ENCODE peak calls at places on chromosomes 3 and 15, in eight cellular contexts. L is nephron progenitor cell; C is AG10803; E is CD4-positive, alpha-beta T cell; U is upper lobe of right lung; H is cardiac muscle cell; P is cardiac fibroblast; I is B cell. Z is an unnamed sample.

GRCh38 chr3:41681479-41681878 is 280.4 kb downstream of the ULK4 start:
- DNase-seq in L (no peak), C (peak), E (no peak), U (no peak), H (peak), P (peak), I (no peak), Z (peak)

GRCh38 chr3:50330330-50330729 is 2.3 kb upstream of the TUSC2 start:
- DNase-seq in L (no peak), C (no peak), E (no peak), U (no peak), H (no peak), P (no peak), I (no peak), Z (no peak)

GRCh38 chr3:22474706-22475470 is 723.9 kb upstream of the ZNF385D start:
- DNase-seq in L (no peak), C (peak), E (no peak), U (no peak), H (no peak), P (peak), I (no peak), Z (peak)

GRCh38 chr15:62719316-62719715 is 323.2 kb upstream of the TPM1 start:
- DNase-seq in L (no peak), C (peak), E (no peak), U (no peak), H (no peak), P (peak), I (no peak), Z (peak)

GRCh38 chr3:48422272-48422671 is 7.6 kb downstream of the PLXNB1 start:
- DNase-seq in L (no peak), C (no peak), E (no peak), U (no peak), H (no peak), P (no peak), I (no peak), Z (no peak)

GRCh38 chr15:70643783-70644125 is 119.6 kb downstream of the UACA start:
- DNase-seq in L (no peak), C (peak), E (no peak), U (no peak), H (no peak), P (peak), I (no peak), Z (no peak)

GRCh38 chr3:32844914-32845313 is 27.1 kb downstream of the TRIM71 start:
- DNase-seq in L (no peak), C (no peak), E (no peak), U (no peak), H (no peak), P (no peak), I (no peak), Z (no peak)

GRCh38 chr15:38002883-38003477 is 68.5 kb downstream of the TMCO5A start:
- DNase-seq in L (peak), C (peak), E (no peak), U (peak), H (peak), P (peak), I (peak), Z (peak)

GRCh38 chr3:50627407-50628051 is 10.6 kb downstream of the MAPKAPK3 start:
- DNase-seq in L (no peak), C (peak), E (no peak), U (peak), H (peak), P (peak), I (no peak), Z (peak)

GRCh38 chr15:99015677-99016568 is 8.3 kb upstream of the PGPEP1L start:
- DNase-seq in L (peak), C (no peak), E (no peak), U (peak), H (peak), P (no peak), I (no peak), Z (no peak)

GRCh38 chr3:5585085-5585484 is 397.6 kb downstream of the EDEM1 start:
- DNase-seq in L (no peak), C (no peak), E (no peak), U (no peak), H (no peak), P (no peak), I (no peak), Z (no peak)
- TF ChIP-seq CTCF in L (no peak), C (no peak), E (no peak), U (no peak), H (no peak), P (no peak), I (no peak), Z (no peak)

GRCh38 chr3:112514527-112515128 is 15.4 kb upstream of the BTLA start:
- DNase-seq in L (no peak), C (peak), E (no peak), U (no peak), H (no peak), P (peak), I (peak), Z (peak)

GRCh38 chr3:112519424-112520001 is 20.2 kb upstream of the BTLA start:
- DNase-seq in L (peak), C (peak), E (no peak), U (no peak), H (peak), P (peak), I (peak), Z (peak)
- TF ChIP-seq CTCF in L (peak), C (peak), E (peak), U (peak), H (peak), P (peak), I (peak), Z (peak)

DNA sequence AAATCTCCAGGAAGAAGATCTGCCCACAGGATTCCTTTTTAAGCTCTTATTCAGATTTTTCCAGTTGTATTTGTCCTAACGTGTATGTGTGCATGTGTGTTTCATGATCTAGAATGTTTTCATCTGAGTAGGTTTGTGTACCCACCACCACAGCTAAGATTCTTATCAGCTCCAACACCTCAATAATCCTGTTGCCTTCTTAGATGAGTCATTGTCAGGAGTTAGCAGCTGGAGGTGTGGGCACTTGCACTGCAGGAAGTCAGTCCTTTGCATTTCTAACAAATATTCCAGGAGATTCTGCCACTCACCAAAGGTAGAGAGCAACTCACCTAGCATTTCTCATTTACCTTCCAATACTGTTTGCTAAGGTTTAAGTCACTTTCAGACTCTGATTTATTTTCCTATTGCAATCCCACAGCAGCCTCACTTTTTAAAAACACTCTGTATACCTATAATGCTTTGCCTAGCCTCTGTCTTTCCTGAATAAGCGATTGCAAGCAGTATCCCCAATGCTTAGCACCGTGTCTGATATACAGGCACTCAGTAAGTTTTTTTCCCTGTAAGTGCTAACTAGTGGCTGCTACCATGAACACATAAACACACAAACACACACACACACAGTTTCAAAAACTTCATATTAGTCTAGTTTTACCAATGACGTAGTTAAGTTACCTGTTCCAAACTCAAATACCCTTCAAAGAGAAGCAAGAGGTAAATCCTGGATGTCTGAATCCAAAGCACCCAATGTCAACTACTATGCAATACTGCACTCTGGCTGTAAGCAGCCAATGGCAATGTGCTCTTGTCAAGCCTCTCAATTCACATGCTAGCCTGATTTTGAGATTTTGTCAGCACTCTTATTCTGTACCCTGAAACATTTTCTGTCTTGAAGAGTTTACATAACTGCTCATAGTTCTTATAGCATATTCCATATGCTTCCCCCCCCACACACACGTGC is 713.5 kb upstream of the LMCD1 start:
- DNase-seq in L (no peak), C (no peak), E (no peak), U (no peak), H (peak), P (no peak), I (no peak), Z (peak)
- TF ChIP-seq CTCF in L (no peak), C (no peak), E (no peak), U (peak), H (no peak), P (no peak), I (no peak), Z (peak)

DNA sequence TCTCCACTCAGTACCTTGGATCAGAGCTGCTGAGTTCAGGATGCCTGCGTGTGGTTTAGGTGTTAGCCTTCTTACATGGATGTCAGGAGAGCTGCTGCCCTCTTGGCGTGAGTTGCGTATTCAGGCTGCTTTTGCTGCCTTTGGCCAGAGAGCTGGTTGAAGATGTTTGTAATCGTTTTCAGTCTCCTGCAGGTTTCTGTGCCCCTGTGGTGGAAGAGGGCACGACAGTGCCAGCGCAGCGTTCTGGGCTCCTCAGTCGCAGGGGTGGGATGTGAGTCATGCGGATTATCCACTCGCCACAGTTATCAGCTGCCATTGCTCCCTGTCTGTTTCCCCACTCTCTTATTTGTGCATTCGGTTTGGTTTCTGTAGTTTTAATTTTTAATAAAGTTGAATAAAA is 7.0 kb upstream of the PODXL2 start:
- DNase-seq in L (no peak), C (no peak), E (no peak), U (peak), H (no peak), P (no peak), I (no peak), Z (no peak)
- TF ChIP-seq CTCF in L (no peak), C (no peak), E (no peak), U (no peak), H (no peak), P (no peak), I (no peak), Z (no peak)

GRCh38 chr3:5505997-5506396 is 318.5 kb downstream of the EDEM1 start:
- DNase-seq in L (no peak), C (no peak), E (no peak), U (no peak), H (no peak), P (no peak), I (no peak), Z (no peak)
- TF ChIP-seq CTCF in L (no peak), C (no peak), E (no peak), U (no peak), H (no peak), P (no peak), I (no peak), Z (no peak)

GRCh38 chr15:72382146-72382545 is 6.3 kb upstream of the HEXA start:
- DNase-seq in L (no peak), C (no peak), E (no peak), U (no peak), H (no peak), P (no peak), I (no peak), Z (no peak)
- TF ChIP-seq CTCF in L (no peak), C (peak), E (no peak), U (no peak), H (peak), P (peak), I (peak), Z (peak)

GRCh38 chr3:170024581-170024980 is 13.2 kb upstream of the GPR160 start:
- DNase-seq in L (no peak), C (no peak), E (no peak), U (no peak), H (no peak), P (no peak), I (no peak), Z (no peak)

GRCh38 chr3:170023165-170023564 is 14.6 kb upstream of the GPR160 start:
- DNase-seq in L (no peak), C (no peak), E (no peak), U (no peak), H (no peak), P (no peak), I (no peak), Z (no peak)

DNA sequence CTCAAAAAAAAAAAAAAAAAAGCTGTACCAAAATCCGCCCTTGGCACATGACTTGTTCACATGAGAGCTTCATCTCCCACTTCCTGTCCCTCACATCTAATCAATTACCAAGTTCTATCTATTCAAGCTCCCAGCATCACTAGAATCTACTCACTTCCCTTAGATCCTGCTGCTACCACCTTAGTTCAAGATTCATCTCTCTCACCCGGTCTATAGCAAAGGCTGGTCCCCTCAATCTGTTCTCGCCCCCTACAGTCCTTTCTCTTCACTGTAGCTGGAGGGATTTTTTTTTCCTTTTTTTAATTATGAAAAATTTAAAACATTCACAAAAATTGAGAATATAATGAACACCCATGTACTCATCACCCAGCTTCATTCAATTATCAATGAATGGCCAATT is 16.7 kb upstream of the GPR160 start:
- DNase-seq in L (no peak), C (no peak), E (no peak), U (no peak), H (no peak), P (no peak), I (peak), Z (no peak)
- TF ChIP-seq CTCF in L (no peak), C (no peak), E (no peak), U (peak), H (peak), P (peak), I (peak), Z (peak)

GRCh38 chr15:65305776-65306175 is 1.3 kb downstream of the RNU5B-1 start:
- DNase-seq in L (no peak), C (no peak), E (no peak), U (no peak), H (no peak), P (no peak), I (no peak), Z (no peak)

GRCh38 chr15:65305144-65305758 is 774 bp downstream of the RNU5B-1 start:
- DNase-seq in L (no peak), C (no peak), E (no peak), U (no peak), H (no peak), P (no peak), I (no peak), Z (no peak)

GRCh38 chr15:65303687-65304392 is 637 bp upstream of the RNU5B-1 start:
- DNase-seq in L (peak), C (peak), E (peak), U (peak), H (peak), P (peak), I (no peak), Z (peak)

GRCh38 chr15:65306551-65306950 is 2.1 kb downstream of the RNU5B-1 start:
- DNase-seq in L (no peak), C (no peak), E (no peak), U (no peak), H (no peak), P (no peak), I (no peak), Z (no peak)

DNA sequence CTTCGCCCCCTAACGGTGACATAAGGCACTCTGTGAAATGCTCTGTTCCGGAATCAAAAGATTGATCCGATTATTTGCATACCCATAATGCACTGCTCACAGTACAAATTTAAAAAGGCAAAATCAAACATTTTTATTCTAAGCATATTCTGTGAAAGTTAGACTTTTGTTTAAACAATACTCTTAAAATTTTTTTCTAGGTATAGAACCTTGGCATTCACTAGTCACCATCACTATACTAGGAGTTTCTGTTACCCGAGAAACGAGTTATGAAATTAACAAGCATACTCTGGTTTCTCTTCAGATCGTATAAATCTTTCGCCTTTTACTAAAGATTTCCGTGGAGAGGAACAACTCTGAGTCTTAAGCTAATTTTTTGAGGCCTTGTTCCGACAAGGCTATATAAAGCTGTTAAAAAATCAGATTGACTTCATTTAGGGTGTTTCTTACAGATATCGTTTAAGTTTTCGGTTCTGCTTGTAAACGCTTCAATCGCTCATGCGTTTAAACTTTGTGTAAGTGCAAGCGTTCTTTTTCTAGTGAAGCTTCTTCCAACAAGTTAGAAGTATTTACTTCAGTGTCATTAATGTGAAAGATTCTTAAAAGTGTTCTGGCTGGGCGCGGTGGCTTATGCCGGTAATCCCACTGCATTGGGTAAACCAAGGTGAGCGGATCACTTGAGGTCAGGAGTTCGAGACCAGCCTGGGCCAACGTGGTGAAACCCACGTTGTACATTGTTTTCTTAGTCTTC is at the start of gene RNU5B-1:
- DNase-seq in L (peak), C (peak), E (peak), U (peak), H (peak), P (peak), I (peak), Z (peak)
- TF ChIP-seq CTCF in L (peak), C (peak), E (no peak), U (peak), H (no peak), P (peak), I (peak), Z (peak)

GRCh38 chr3:71166839-71167238 is 416.7 kb downstream of the FOXP1 start:
- DNase-seq in L (no peak), C (no peak), E (no peak), U (no peak), H (no peak), P (no peak), I (no peak), Z (no peak)

GRCh38 chr3:71160800-71161546 is 422.6 kb downstream of the FOXP1 start:
- DNase-seq in L (no peak), C (no peak), E (no peak), U (no peak), H (no peak), P (peak), I (no peak), Z (peak)

GRCh38 chr3:71166366-71166765 is 417.2 kb downstream of the FOXP1 start:
- DNase-seq in L (no peak), C (no peak), E (no peak), U (no peak), H (no peak), P (no peak), I (no peak), Z (no peak)

GRCh38 chr3:71162221-71162620 is 421.3 kb downstream of the FOXP1 start:
- DNase-seq in L (no peak), C (no peak), E (no peak), U (no peak), H (no peak), P (no peak), I (no peak), Z (no peak)

DNA sequence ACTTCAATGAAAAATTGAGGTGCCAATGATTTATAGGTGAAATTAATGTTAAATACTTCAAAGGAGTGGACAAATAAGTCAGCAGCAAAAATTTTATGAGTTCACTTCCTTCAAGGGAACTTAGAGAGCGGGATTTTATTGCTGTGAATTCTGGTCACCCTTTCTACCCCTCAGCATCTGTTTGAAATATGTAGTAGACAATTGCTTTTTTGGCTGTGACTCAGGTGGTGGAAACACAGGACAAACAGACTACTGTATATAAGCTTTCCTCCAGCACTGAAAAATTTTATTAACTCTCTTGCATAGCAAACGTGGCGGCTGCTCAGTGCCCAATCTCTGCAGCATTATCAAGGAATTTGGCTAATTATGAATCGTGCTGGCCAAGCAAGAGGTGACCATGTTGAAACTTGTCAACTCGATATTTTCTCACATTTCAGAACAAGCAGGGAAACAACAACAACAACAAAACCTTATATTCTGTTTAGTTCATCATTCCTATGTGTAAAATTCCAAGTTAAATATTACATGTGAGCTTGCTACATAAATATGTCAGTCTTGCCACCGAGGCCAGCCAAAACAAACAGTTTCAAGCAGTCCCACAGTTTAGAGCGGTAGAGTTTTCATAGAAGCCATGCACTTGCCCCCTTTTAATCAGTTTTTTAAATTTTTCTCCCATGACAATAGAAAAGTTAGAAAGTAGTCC is 420.2 kb downstream of the FOXP1 start:
- DNase-seq in L (no peak), C (peak), E (no peak), U (no peak), H (no peak), P (peak), I (no peak), Z (peak)
- TF ChIP-seq CTCF in L (no peak), C (no peak), E (no peak), U (no peak), H (no peak), P (no peak), I (no peak), Z (no peak)